ENCODE peak calls at places on chromosomes 16 and 17, in eight cellular contexts. One of them, this sample, is unnamed.

GRCh38 chr17:77144227-77144626 is 3.5 kb downstream of the SEC14L1 start:
- DNase-seq in left ventricle myocardium inferior: no peak
- DNase-seq in right lobe of liver: no peak
- DNase-seq in tibial artery: no peak
- DNase-seq in IMR-90: no peak
- DNase-seq in HCT116: no peak
- DNase-seq in HepG2: no peak
- DNase-seq in pancreas: no peak
- DNase-seq in this sample: no peak

GRCh38 chr16:57345666-57346204 is 12.8 kb upstream of the CCL22 start:
- DNase-seq in IMR-90: no peak
- DNase-seq in tibial artery: no peak
- DNase-seq in right lobe of liver: no peak
- DNase-seq in HepG2: no peak
- DNase-seq in left ventricle myocardium inferior: no peak
- DNase-seq in pancreas: no peak
- DNase-seq in HCT116: no peak
- DNase-seq in this sample: no peak

GRCh38 chr16:24775455-24775854 is 46.0 kb downstream of the TNRC6A start:
- DNase-seq in right lobe of liver: no peak
- DNase-seq in IMR-90: peak; percentile 37
- DNase-seq in left ventricle myocardium inferior: no peak
- DNase-seq in pancreas: peak; percentile 60
- DNase-seq in HepG2: no peak
- DNase-seq in tibial artery: no peak
- DNase-seq in HCT116: no peak
- DNase-seq in this sample: no peak

GRCh38 chr16:180921-181667 is 835 bp downstream of the HBQ1 start:
- DNase-seq in tibial artery: peak; percentile 81
- DNase-seq in IMR-90: peak; percentile 58
- DNase-seq in HepG2: peak; percentile 76
- DNase-seq in left ventricle myocardium inferior: peak; percentile 72
- DNase-seq in right lobe of liver: peak; percentile 79
- DNase-seq in pancreas: peak; percentile 64
- DNase-seq in HCT116: peak; percentile 12
- DNase-seq in this sample: no peak

GRCh38 chr16:83660282-83660681 is 147.5 kb upstream of the HSBP1 start:
- DNase-seq in right lobe of liver: no peak
- DNase-seq in tibial artery: no peak
- DNase-seq in IMR-90: no peak
- DNase-seq in left ventricle myocardium inferior: no peak
- DNase-seq in HCT116: no peak
- DNase-seq in pancreas: no peak
- DNase-seq in HepG2: no peak
- DNase-seq in this sample: no peak

GRCh38 chr16:23145186-23145585 is 4.1 kb downstream of the USP31 start:
- DNase-seq in right lobe of liver: no peak
- DNase-seq in HCT116: no peak
- DNase-seq in tibial artery: no peak
- DNase-seq in HepG2: no peak
- DNase-seq in pancreas: no peak
- DNase-seq in left ventricle myocardium inferior: no peak
- DNase-seq in IMR-90: no peak
- DNase-seq in this sample: no peak

GRCh38 chr17:46831573-46832305 is 13.2 kb upstream of the WNT3 start:
- DNase-seq in right lobe of liver: no peak
- DNase-seq in HCT116: no peak
- DNase-seq in IMR-90: no peak
- DNase-seq in HepG2: no peak
- DNase-seq in left ventricle myocardium inferior: no peak
- DNase-seq in pancreas: no peak
- DNase-seq in tibial artery: no peak
- DNase-seq in this sample: no peak

GRCh38 chr17:68598074-68598473 is 3.1 kb downstream of the FAM20A start:
- DNase-seq in pancreas: no peak
- DNase-seq in tibial artery: no peak
- DNase-seq in right lobe of liver: no peak
- DNase-seq in HepG2: no peak
- DNase-seq in IMR-90: no peak
- DNase-seq in left ventricle myocardium inferior: no peak
- DNase-seq in HCT116: no peak
- DNase-seq in this sample: no peak

GRCh38 chr16:4525069-4525468 is 13.5 kb downstream of the CDIP1 start:
- DNase-seq in left ventricle myocardium inferior: no peak
- DNase-seq in HepG2: no peak
- DNase-seq in pancreas: no peak
- DNase-seq in IMR-90: no peak
- DNase-seq in tibial artery: no peak
- DNase-seq in right lobe of liver: no peak
- DNase-seq in HCT116: no peak
- DNase-seq in this sample: no peak

GRCh38 chr16:81004646-81005353 is 1.9 kb downstream of the CMC2 start:
- DNase-seq in left ventricle myocardium inferior: no peak
- DNase-seq in HepG2: peak; percentile 65
- DNase-seq in tibial artery: no peak
- DNase-seq in pancreas: no peak
- DNase-seq in right lobe of liver: no peak
- DNase-seq in HCT116: peak; percentile 63
- DNase-seq in IMR-90: peak; percentile 62
- DNase-seq in this sample: no peak

GRCh38 chr16:1089439-1089821 is 6.6 kb downstream of the C1QTNF8 start:
- DNase-seq in IMR-90: no peak
- DNase-seq in HepG2: no peak
- DNase-seq in pancreas: no peak
- DNase-seq in tibial artery: peak; percentile 93
- DNase-seq in HCT116: no peak
- DNase-seq in left ventricle myocardium inferior: peak; percentile 59
- DNase-seq in right lobe of liver: no peak
- DNase-seq in this sample: no peak

GRCh38 chr17:41098476-41098875 is 534 bp upstream of the KRTAP4-8 start:
- DNase-seq in IMR-90: peak; percentile 68
- DNase-seq in tibial artery: no peak
- DNase-seq in right lobe of liver: no peak
- DNase-seq in pancreas: no peak
- DNase-seq in left ventricle myocardium inferior: no peak
- DNase-seq in HCT116: no peak
- DNase-seq in HepG2: no peak
- DNase-seq in this sample: no peak

GRCh38 chr17:82531431-82531881 is 11.9 kb downstream of the FOXK2 start:
- DNase-seq in tibial artery: no peak
- DNase-seq in HCT116: no peak
- DNase-seq in left ventricle myocardium inferior: no peak
- DNase-seq in right lobe of liver: no peak
- DNase-seq in pancreas: no peak
- DNase-seq in HepG2: no peak
- DNase-seq in IMR-90: peak; percentile 92
- DNase-seq in this sample: no peak

GRCh38 chr16:27318399-27319256 is 4.9 kb downstream of the IL4R start:
- DNase-seq in HepG2: no peak
- DNase-seq in IMR-90: peak; percentile 48
- DNase-seq in right lobe of liver: no peak
- DNase-seq in pancreas: no peak
- DNase-seq in tibial artery: peak; percentile 79
- DNase-seq in left ventricle myocardium inferior: peak; percentile 47
- DNase-seq in HCT116: no peak
- DNase-seq in this sample: peak; percentile 72

GRCh38 chr16:68079616-68080344 is 5.4 kb upstream of the NFATC3 start:
- DNase-seq in HCT116: no peak
- DNase-seq in IMR-90: no peak
- DNase-seq in HepG2: peak; percentile 97
- DNase-seq in left ventricle myocardium inferior: peak; percentile 83
- DNase-seq in right lobe of liver: peak; percentile 87
- DNase-seq in pancreas: peak; percentile 60
- DNase-seq in tibial artery: peak; percentile 80
- DNase-seq in this sample: no peak

GRCh38 chr16:47774661-47775060 is 313.5 kb downstream of the PHKB start:
- DNase-seq in IMR-90: peak; percentile 52
- DNase-seq in right lobe of liver: no peak
- DNase-seq in pancreas: no peak
- DNase-seq in left ventricle myocardium inferior: no peak
- DNase-seq in HCT116: no peak
- DNase-seq in tibial artery: no peak
- DNase-seq in HepG2: peak; percentile 67
- DNase-seq in this sample: no peak

GRCh38 chr16:84062734-84063640 is 20.4 kb upstream of the SLC38A8 start:
- DNase-seq in IMR-90: peak; percentile 74
- DNase-seq in left ventricle myocardium inferior: peak; percentile 81
- DNase-seq in tibial artery: peak; percentile 79
- DNase-seq in right lobe of liver: peak; percentile 70
- DNase-seq in pancreas: peak; percentile 72
- DNase-seq in HepG2: peak; percentile 59
- DNase-seq in HCT116: peak; percentile 52
- DNase-seq in this sample: no peak

DNA sequence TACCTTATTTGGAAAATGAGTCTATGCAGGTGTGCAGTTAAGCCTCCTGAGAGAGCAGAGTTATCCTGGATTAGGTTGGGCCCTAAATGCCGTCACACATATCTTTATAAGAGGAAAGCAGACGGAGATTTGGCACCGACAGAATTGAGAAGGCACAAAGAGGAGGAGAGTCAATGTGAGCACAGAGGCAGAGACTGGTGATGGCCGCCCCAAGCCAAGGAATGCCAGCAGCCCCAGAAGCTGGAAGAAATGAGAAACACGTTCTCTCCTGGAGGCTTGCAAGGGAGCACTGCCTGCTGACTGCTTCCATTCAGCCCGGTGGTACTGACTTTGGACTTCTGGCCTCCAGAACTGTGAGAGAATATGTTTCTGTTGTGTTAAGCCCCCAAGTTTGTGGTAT is 3.2 kb downstream of the SLC46A1 start:
- DNase-seq in left ventricle myocardium inferior: no peak
- DNase-seq in HCT116: no peak
- DNase-seq in HepG2: no peak
- DNase-seq in pancreas: no peak
- DNase-seq in right lobe of liver: no peak
- DNase-seq in tibial artery: no peak
- DNase-seq in IMR-90: no peak
- DNase-seq in this sample: no peak
- H3K4me1 ChIP-seq in left ventricle myocardium inferior: peaks cover 37% of the 10 kb centered on the region
- H3K4me1 ChIP-seq in HCT116: peaks cover 23% of the 10 kb centered on the region
- H3K4me1 ChIP-seq in HepG2: peaks cover 47% of the 10 kb centered on the region
- H3K4me1 ChIP-seq in pancreas: no peaks in the 10 kb centered on the region
- H3K4me1 ChIP-seq in right lobe of liver: peaks cover 4% of the 10 kb centered on the region
- H3K4me1 ChIP-seq in tibial artery: peaks cover 23% of the 10 kb centered on the region
- H3K4me1 ChIP-seq in IMR-90: peaks cover 3% of the 10 kb centered on the region
- H3K4me1 ChIP-seq in this sample: peaks cover 14% of the 10 kb centered on the region

DNA sequence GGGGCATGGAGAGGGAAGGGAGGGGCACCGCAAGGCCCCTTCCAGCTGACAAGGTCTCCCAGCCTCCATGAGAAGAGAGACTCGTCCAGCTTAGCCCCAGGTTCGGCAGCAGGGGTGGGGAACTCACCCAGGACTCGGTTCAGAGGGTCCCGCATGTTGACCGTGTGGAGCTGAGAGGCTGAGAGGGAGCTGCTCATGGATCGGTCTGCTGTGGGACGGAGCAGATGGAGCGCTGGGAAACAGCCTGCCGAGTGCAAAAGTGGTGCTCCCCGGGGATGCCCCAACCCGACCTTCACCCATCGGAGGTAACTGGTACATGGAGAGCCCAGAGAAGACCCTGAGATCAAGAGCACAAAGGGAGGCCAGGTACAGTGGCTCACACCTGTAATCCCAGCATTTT is 4.9 kb downstream of the CSF3 start:
- DNase-seq in right lobe of liver: no peak
- DNase-seq in HepG2: no peak
- DNase-seq in tibial artery: no peak
- DNase-seq in left ventricle myocardium inferior: no peak
- DNase-seq in HCT116: no peak
- DNase-seq in IMR-90: no peak
- DNase-seq in pancreas: no peak
- DNase-seq in this sample: no peak
- H3K4me1 ChIP-seq in right lobe of liver: no peaks in the 10 kb centered on the region
- H3K4me1 ChIP-seq in HepG2: peaks cover 14% of the 10 kb centered on the region
- H3K4me1 ChIP-seq in tibial artery: peaks cover 52% of the 10 kb centered on the region
- H3K4me1 ChIP-seq in left ventricle myocardium inferior: peaks cover 71% of the 10 kb centered on the region
- H3K4me1 ChIP-seq in HCT116: peaks cover 11% of the 10 kb centered on the region
- H3K4me1 ChIP-seq in IMR-90: peaks cover 36% of the 10 kb centered on the region
- H3K4me1 ChIP-seq in pancreas: peaks cover 7% of the 10 kb centered on the region
- H3K4me1 ChIP-seq in this sample: peaks cover 69% of the 10 kb centered on the region

GRCh38 chr17:18185391-18185790 is 1.8 kb downstream of the ALKBH5 start:
- DNase-seq in right lobe of liver: no peak
- DNase-seq in HepG2: no peak
- DNase-seq in tibial artery: no peak
- DNase-seq in left ventricle myocardium inferior: no peak
- DNase-seq in pancreas: no peak
- DNase-seq in IMR-90: peak; percentile 43
- DNase-seq in HCT116: no peak
- DNase-seq in this sample: no peak

GRCh38 chr17:18187816-18188761 is 4.5 kb downstream of the ALKBH5 start:
- DNase-seq in HepG2: no peak
- DNase-seq in pancreas: no peak
- DNase-seq in right lobe of liver: no peak
- DNase-seq in tibial artery: no peak
- DNase-seq in left ventricle myocardium inferior: peak; percentile 29
- DNase-seq in IMR-90: peak; percentile 23
- DNase-seq in HCT116: no peak
- DNase-seq in this sample: no peak

GRCh38 chr17:18185832-18186231 is 2.2 kb downstream of the ALKBH5 start:
- DNase-seq in pancreas: no peak
- DNase-seq in HCT116: no peak
- DNase-seq in HepG2: no peak
- DNase-seq in left ventricle myocardium inferior: no peak
- DNase-seq in IMR-90: peak; percentile 43
- DNase-seq in tibial artery: no peak
- DNase-seq in right lobe of liver: no peak
- DNase-seq in this sample: no peak

GRCh38 chr17:18187226-18187625 is 3.6 kb downstream of the ALKBH5 start:
- DNase-seq in pancreas: no peak
- DNase-seq in right lobe of liver: no peak
- DNase-seq in IMR-90: no peak
- DNase-seq in left ventricle myocardium inferior: no peak
- DNase-seq in HCT116: no peak
- DNase-seq in tibial artery: no peak
- DNase-seq in HepG2: peak; percentile 40
- DNase-seq in this sample: no peak

GRCh38 chr17:18186271-18186982 is 2.8 kb downstream of the ALKBH5 start:
- DNase-seq in tibial artery: no peak
- DNase-seq in HCT116: no peak
- DNase-seq in right lobe of liver: no peak
- DNase-seq in HepG2: no peak
- DNase-seq in IMR-90: peak; percentile 47
- DNase-seq in left ventricle myocardium inferior: no peak
- DNase-seq in pancreas: no peak
- DNase-seq in this sample: no peak
- H3K4me1 ChIP-seq in tibial artery: peaks cover 67% of the 10 kb centered on the region
- H3K4me1 ChIP-seq in HCT116: peaks cover 38% of the 10 kb centered on the region
- H3K4me1 ChIP-seq in right lobe of liver: no peaks in the 10 kb centered on the region
- H3K4me1 ChIP-seq in HepG2: peaks cover 70% of the 10 kb centered on the region
- H3K4me1 ChIP-seq in IMR-90: peaks cover 36% of the 10 kb centered on the region
- H3K4me1 ChIP-seq in left ventricle myocardium inferior: peaks cover 93% of the 10 kb centered on the region
- H3K4me1 ChIP-seq in pancreas: peaks cover 44% of the 10 kb centered on the region
- H3K4me1 ChIP-seq in this sample: peaks cover 12% of the 10 kb centered on the region

DNA sequence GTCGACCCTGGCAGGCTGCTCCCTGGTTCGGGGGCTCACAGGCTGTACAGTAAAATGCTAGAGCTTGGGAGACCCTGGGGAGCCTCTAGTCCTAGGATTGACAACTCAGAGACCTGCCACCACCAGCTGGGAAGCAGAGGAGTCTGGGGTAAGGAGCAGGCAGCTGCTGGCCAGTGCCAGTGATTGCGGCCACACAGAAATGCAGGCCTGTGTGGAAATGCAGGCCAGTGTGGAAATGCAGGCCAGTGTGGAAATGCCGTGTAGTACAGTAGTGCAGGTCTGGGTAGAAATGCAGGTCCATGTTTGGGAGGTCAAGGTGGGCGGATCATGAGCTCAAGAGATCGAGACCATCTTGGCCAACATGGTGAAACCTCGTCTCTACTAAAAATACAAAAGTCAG is 23.5 kb downstream of the SGSH start:
- DNase-seq in pancreas: no peak
- DNase-seq in right lobe of liver: no peak
- DNase-seq in HepG2: no peak
- DNase-seq in HCT116: no peak
- DNase-seq in tibial artery: no peak
- DNase-seq in IMR-90: no peak
- DNase-seq in left ventricle myocardium inferior: no peak
- DNase-seq in this sample: no peak
- H3K4me1 ChIP-seq in pancreas: no peaks in the 10 kb centered on the region
- H3K4me1 ChIP-seq in right lobe of liver: no peaks in the 10 kb centered on the region
- H3K4me1 ChIP-seq in HepG2: peaks cover 44% of the 10 kb centered on the region
- H3K4me1 ChIP-seq in HCT116: no peaks in the 10 kb centered on the region
- H3K4me1 ChIP-seq in tibial artery: peaks cover 8% of the 10 kb centered on the region
- H3K4me1 ChIP-seq in IMR-90: no peaks in the 10 kb centered on the region
- H3K4me1 ChIP-seq in left ventricle myocardium inferior: peaks cover 9% of the 10 kb centered on the region
- H3K4me1 ChIP-seq in this sample: no peaks in the 10 kb centered on the region